ENCODE peak calls at places on chromosomes 2 and 18, in six cellular contexts. L, E, M, J, Y and K are unnamed samples.

GRCh38 chr2:173407176-173407575 is 52.5 kb downstream of the CDCA7 start:
- DNase-seq in J (no peak), E (no peak), L (no peak), Y (no peak), M (no peak), K (no peak)

GRCh38 chr2:96888082-96889011 is 18.5 kb upstream of the SEMA4C start:
- DNase-seq in E (no peak), J (no peak), L (no peak), M (no peak), Y (no peak), K (no peak)

GRCh38 chr2:66489433-66489832 is 54.5 kb downstream of the MEIS1 start:
- DNase-seq in E (no peak), M (no peak), L (no peak), Y (no peak), J (no peak), K (no peak)

GRCh38 chr2:218781691-218782528 is at the start of gene CYP27A1:
- DNase-seq in E (no peak), J (no peak), L (no peak), M (peak; percentile 24), Y (no peak), K (peak; percentile 29)

GRCh38 chr2:69216535-69217332 is 170.3 kb downstream of the GFPT1 start:
- DNase-seq in Y (no peak), E (no peak), M (peak; percentile 52), L (no peak), J (no peak), K (peak; percentile 88)

GRCh38 chr18:75554112-75554511 is 126.6 kb upstream of the SMIM21 start:
- DNase-seq in L (no peak), Y (no peak), E (peak; percentile 87), M (no peak), J (no peak), K (no peak)

GRCh38 chr2:121689356-121689755 is 40.1 kb upstream of the CLASP1 start:
- DNase-seq in E (no peak), M (peak; percentile 29), Y (no peak), J (peak; percentile 72), L (no peak), K (peak; percentile 73)

GRCh38 chr2:165529130-165529529 is 59.6 kb downstream of the CSRNP3 start:
- DNase-seq in L (no peak), J (no peak), Y (no peak), E (no peak), M (no peak), K (peak; percentile 51)

GRCh38 chr2:46997884-46998283 is 82.3 kb upstream of the MCFD2 start:
- DNase-seq in Y (no peak), L (no peak), E (no peak), J (no peak), M (no peak), K (no peak)

GRCh38 chr18:13604751-13605150 is 121.6 kb downstream of the FAM210A start:
- DNase-seq in Y (no peak), L (no peak), J (no peak), M (no peak), E (peak; percentile 72), K (no peak)

GRCh38 chr2:68907232-68907922 is 36.2 kb upstream of the BMP10 start:
- DNase-seq in E (no peak), J (no peak), L (no peak), M (no peak), Y (no peak), K (no peak)

GRCh38 chr2:50556934-50557575 is 474.9 kb downstream of the NRXN1 start:
- DNase-seq in L (no peak), M (no peak), J (no peak), Y (no peak), E (no peak), K (peak; percentile 0)

GRCh38 chr2:237570776-237571335 is 4.5 kb downstream of the PRLH start:
- DNase-seq in J (no peak), E (no peak), M (no peak), Y (no peak), L (no peak), K (no peak)

GRCh38 chr2:209956276-209956675 is 46.2 kb upstream of the RPE start:
- DNase-seq in J (no peak), E (no peak), L (no peak), M (no peak), Y (no peak), K (no peak)

GRCh38 chr18:68438536-68438935 is 276.4 kb downstream of the TMX3 start:
- DNase-seq in M (no peak), E (no peak), L (no peak), Y (no peak), J (no peak), K (no peak)
- TF ChIP-seq CTCF in M (no peak), E (no peak), L (no peak), Y (no peak), J (no peak), K (no peak)

GRCh38 chr2:100857915-100858314 is 38.0 kb downstream of the NPAS2 start:
- DNase-seq in Y (no peak), L (no peak), J (no peak), E (no peak), M (peak; percentile 92), K (peak; percentile 85)

GRCh38 chr2:100857341-100857740 is 37.4 kb downstream of the NPAS2 start:
- DNase-seq in E (no peak), Y (no peak), J (no peak), L (no peak), M (no peak), K (no peak)

GRCh38 chr2:100862081-100862480 is 42.1 kb downstream of the NPAS2 start:
- DNase-seq in L (no peak), Y (no peak), M (no peak), J (no peak), E (no peak), K (no peak)

GRCh38 chr2:100859902-100860301 is 40.0 kb downstream of the NPAS2 start:
- DNase-seq in M (no peak), E (no peak), Y (no peak), L (no peak), J (no peak), K (no peak)

DNA sequence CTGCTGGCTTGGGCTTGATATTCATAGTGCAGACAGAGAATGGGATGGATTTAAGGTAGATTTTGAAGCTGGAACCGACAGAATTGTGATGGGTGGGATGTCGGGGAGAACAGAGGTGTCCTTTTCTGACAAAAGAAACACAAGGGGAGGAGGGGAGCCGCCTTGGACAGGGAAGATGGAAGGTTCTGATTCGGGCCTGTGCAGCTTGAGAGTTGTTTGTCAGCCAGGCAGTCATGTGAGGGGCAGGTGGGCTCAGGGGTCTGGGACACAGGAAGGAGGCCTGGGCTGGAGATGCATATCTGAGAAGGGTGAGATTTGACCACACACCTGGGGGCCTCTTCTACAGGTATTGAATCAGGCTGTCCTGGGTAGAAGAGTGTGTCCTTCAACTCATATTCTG is 41.4 kb downstream of the NPAS2 start:
- DNase-seq in Y (no peak), J (no peak), M (no peak), L (no peak), E (no peak), K (no peak)
- H3K4me3 ChIP-seq in Y (no peak overlapping the region), J (no peak overlapping the region), M (no peak overlapping the region), L (no peak overlapping the region), E (no peak overlapping the region), K (no peak overlapping the region)

GRCh38 chr2:84654414-84654813 is 138.1 kb downstream of the DNAH6 start:
- DNase-seq in Y (no peak), E (no peak), M (no peak), J (no peak), L (no peak), K (no peak)

GRCh38 chr2:84649487-84650142 is 133.3 kb downstream of the DNAH6 start:
- DNase-seq in M (no peak), L (no peak), E (no peak), Y (no peak), J (no peak), K (no peak)

GRCh38 chr2:84652430-84652829 is 136.1 kb downstream of the DNAH6 start:
- DNase-seq in J (no peak), M (no peak), E (no peak), L (no peak), Y (no peak), K (no peak)

GRCh38 chr2:84649058-84649457 is 132.8 kb downstream of the DNAH6 start:
- DNase-seq in E (no peak), J (no peak), Y (no peak), L (no peak), M (no peak), K (no peak)

GRCh38 chr2:84653302-84653701 is 137.0 kb downstream of the DNAH6 start:
- DNase-seq in Y (no peak), M (no peak), L (no peak), J (no peak), E (no peak), K (peak; percentile 3)
- TF ChIP-seq CTCF in Y (no peak), M (no peak), L (no peak), J (peak; percentile 9), E (no peak), K (no peak)

DNA sequence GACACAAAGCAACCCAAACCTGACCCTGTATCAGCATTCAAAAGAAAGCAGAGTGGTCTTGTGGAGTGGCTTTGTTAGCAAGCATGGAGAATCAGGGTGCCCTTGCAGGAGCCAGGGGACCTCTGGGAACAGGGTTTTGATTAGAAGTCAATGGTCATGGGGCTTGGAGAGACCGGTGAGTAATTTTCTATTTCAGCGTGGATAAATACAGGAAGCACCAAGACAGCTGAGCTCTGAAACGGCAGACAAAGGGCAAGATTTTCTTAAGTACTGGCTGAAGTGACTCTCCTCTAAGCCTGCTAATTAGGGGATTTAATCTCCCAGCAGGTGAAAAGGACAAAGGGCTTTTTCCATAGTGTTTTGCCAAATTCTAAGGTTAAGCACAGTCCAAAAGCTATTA is 78.0 kb upstream of the GAREM1 start:
- DNase-seq in Y (no peak), M (no peak), J (no peak), E (peak; percentile 74), L (no peak), K (no peak)
- H3K4me3 ChIP-seq in Y (no peak overlapping the region), M (no peak overlapping the region), J (no peak overlapping the region), E (no peak overlapping the region), L (no peak overlapping the region), K (no peak overlapping the region)

GRCh38 chr18:35458677-35459441 is 38.9 kb downstream of the INO80C start:
- DNase-seq in M (peak; percentile 62), Y (peak; percentile 61), J (peak; percentile 70), L (no peak), E (no peak), K (peak; percentile 62)
- TF ChIP-seq CTCF in M (no peak), Y (no peak), J (no peak), L (no peak), E (no peak), K (no peak)

DNA sequence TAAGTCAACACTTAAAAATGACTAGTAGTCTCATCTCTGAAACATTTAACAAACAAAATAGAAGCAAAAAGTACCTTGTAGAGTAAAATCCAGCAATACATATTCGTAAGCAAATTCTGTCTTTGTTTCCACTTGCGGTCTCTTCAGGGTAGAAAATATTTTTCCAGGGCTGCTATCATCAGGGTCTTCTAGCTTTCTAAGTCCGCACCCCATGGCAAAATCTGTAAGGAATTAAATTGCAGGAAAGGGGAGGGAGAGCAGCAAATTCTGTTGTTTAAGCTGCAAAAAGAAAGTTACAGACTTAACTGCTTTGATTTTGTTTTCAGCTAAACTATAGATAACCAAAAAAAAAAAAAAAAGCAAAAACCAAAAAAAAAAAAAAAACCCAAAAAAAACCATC is at the start of gene RFTN2:
- DNase-seq in Y (no peak), E (no peak), J (no peak), M (no peak), L (no peak), K (peak; percentile 25)
- H3K4me3 ChIP-seq in Y (no peak within 1 kb of the TSS), E (peak within 1 kb of the TSS; percentile 53), J (peak within 1 kb of the TSS; percentile 36), M (peak within 1 kb of the TSS; percentile 54), L (no peak within 1 kb of the TSS), K (peak within 1 kb of the TSS; percentile 61)